ENCODE peak calls at places on chromosome 21, in eight cellular contexts. D is PC-9, X is uterus, Y is ovary, F is heart left ventricle, B is kidney, Z is adrenal gland, V is tibial artery. W is an unnamed sample.

GRCh38 chr21:28464095-28464494 is 528.6 kb downstream of the LTN1 start:
- DNase-seq in B (no peak), Y (no peak), F (no peak), V (no peak), D (no peak), X (no peak), Z (no peak), W (no peak)

GRCh38 chr21:42038826-42039425 is 28.8 kb upstream of the ZBTB21 start:
- DNase-seq in D (no peak), X (no peak), Z (no peak), F (no peak), B (peak; percentile 6), V (no peak), Y (no peak), W (peak; percentile 61)

GRCh38 chr21:38170283-38170682 is 86.5 kb upstream of the KCNJ15 start:
- DNase-seq in B (no peak), Z (peak; percentile 16), V (peak; percentile 29), X (no peak), F (no peak), D (no peak), Y (no peak), W (peak; percentile 38)

GRCh38 chr21:29186246-29186645 is 55.8 kb downstream of the MAP3K7CL start:
- DNase-seq in Y (no peak), V (no peak), F (no peak), X (no peak), D (no peak), Z (no peak), B (no peak), W (no peak)

GRCh38 chr21:16773206-16773605 is 739.6 kb upstream of the CXADR start:
- DNase-seq in F (no peak), V (no peak), B (no peak), D (no peak), Y (no peak), X (no peak), Z (no peak), W (peak; percentile 70)

GRCh38 chr21:18155508-18156193 is 89.0 kb upstream of the CHODL start:
- DNase-seq in Z (no peak), V (no peak), B (no peak), Y (no peak), X (no peak), D (no peak), F (no peak), W (peak; percentile 63)

GRCh38 chr21:39681845-39682244 is 63.1 kb upstream of the IGSF5 start:
- DNase-seq in B (no peak), Y (no peak), Z (no peak), V (no peak), X (no peak), F (no peak), D (no peak), W (peak; percentile 96)

GRCh38 chr21:16912075-16912474 is 600.8 kb upstream of the CXADR start:
- DNase-seq in B (no peak), Z (no peak), F (no peak), V (no peak), Y (no peak), D (peak; percentile 12), X (no peak), W (peak; percentile 20)

GRCh38 chr21:42558846-42559245 is 45.2 kb downstream of the SLC37A1 start:
- DNase-seq in D (no peak), Y (peak; percentile 27), Z (peak; percentile 29), X (no peak), F (no peak), V (peak; percentile 5), B (peak; percentile 75), W (no peak)

GRCh38 chr21:26506951-26507350 is 66.1 kb downstream of the CYYR1 start:
- DNase-seq in B (no peak), X (no peak), D (no peak), V (no peak), Y (no peak), Z (no peak), F (no peak), W (peak; percentile 61)

DNA sequence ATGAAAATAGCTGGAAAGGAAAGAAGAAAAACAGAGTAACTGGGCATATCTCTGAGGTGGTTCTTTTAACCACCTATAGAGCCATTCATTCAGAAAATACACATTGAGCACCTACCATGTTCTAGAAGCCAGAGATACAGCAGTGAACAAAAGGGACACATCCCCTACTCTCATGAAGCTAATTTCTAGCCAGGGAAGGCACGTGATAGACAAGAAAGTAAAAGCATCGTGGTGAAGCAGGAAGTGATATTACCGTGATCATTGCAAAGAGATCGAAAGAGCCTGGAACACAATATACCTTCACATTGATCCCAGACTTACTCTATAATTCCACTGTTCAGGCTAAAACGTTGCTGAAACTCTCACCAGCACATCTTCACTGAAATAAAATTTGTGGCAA is 76.0 kb downstream of the TIAM1 start:
- DNase-seq in F (no peak), X (no peak), V (no peak), Z (no peak), D (no peak), B (no peak), Y (no peak), W (no peak)
- H3K4me3 ChIP-seq in F (no peak overlapping the region), X (no peak overlapping the region), V (no peak overlapping the region), Z (no peak overlapping the region), D (no peak overlapping the region), B (no peak overlapping the region), Y (no peak overlapping the region), W (no peak overlapping the region)

GRCh38 chr21:44456207-44456914 is 1.1 kb downstream of the LRRC3 start:
- DNase-seq in X (no peak), V (no peak), D (no peak), B (peak; percentile 74), Z (no peak), F (no peak), Y (no peak), W (no peak)

GRCh38 chr21:44456915-44457736 is 1.8 kb downstream of the LRRC3 start:
- DNase-seq in F (no peak), V (no peak), Z (no peak), Y (no peak), D (no peak), X (no peak), B (peak; percentile 69), W (no peak)

GRCh38 chr21:44454058-44454457 is 1.3 kb upstream of the LRRC3 start:
- DNase-seq in Y (no peak), V (no peak), B (no peak), D (no peak), Z (no peak), X (no peak), F (no peak), W (no peak)

GRCh38 chr21:44454747-44455523 is at the start of gene LRRC3:
- DNase-seq in Z (peak; percentile 93), D (peak; percentile 19), Y (peak; percentile 90), X (peak; percentile 83), B (peak; percentile 95), F (peak; percentile 95), V (peak; percentile 85), W (peak; percentile 80)

DNA sequence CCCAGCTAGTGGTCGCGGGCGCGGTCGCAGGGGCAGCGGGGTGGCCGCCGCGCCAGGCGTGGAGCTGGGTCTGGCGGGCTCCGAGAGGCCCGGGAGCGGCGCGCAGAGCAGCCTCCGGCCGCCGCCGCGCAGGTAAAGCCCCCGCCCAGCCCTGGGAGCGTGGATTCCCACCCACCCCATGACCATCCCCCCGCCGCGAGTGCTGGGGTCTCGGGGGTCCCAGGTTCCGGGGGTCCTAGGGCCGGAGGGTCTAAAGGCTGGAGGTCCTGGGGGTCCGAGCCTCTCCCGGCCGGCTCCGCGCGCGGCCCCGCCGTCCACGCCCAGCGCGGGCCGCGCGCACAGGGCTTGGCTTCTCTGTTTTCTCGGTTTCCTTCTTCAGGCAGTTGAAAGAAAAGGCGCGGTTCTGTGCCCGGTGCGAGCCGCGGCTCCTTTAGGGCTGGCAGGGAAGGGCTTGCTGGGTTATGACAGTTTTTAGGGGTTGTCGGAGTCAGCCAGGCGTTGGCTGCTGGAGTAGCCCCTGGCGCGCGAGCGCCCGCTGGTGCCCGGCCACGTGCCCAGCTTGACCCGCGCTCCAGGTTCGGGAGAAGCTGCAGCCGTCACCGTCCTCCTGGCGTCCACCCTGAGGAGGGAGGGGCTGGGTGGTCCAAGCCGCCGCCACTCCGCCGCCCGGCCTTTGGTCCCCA is 355 bp downstream of the LRRC3 start:
- DNase-seq in D (peak; percentile 7), Z (peak; percentile 61), Y (peak; percentile 61), X (no peak), F (peak; percentile 66), V (no peak), B (peak; percentile 75), W (peak; percentile 11)
- TF ChIP-seq CTCF in D (no peak), Z (no peak), Y (no peak), X (no peak), F (peak; percentile 32), V (no peak), B (peak; percentile 12), W (no peak)

GRCh38 chr21:46285206-46285661 is at the start of gene MCM3AP:
- DNase-seq in X (no peak), V (no peak), F (no peak), D (no peak), B (no peak), Z (no peak), Y (no peak), W (no peak)

GRCh38 chr21:46284077-46284644 is 1.2 kb downstream of the MCM3AP start:
- DNase-seq in D (no peak), F (no peak), Z (no peak), V (no peak), X (no peak), B (no peak), Y (no peak), W (no peak)

GRCh38 chr21:46286668-46286982 is 483 bp downstream of the YBEY start:
- DNase-seq in V (no peak), B (no peak), Y (no peak), F (no peak), X (no peak), Z (no peak), D (no peak), W (no peak)

GRCh38 chr21:46285761-46286667 is at the start of gene YBEY:
- DNase-seq in V (peak; percentile 81), D (peak; percentile 86), Y (peak; percentile 93), X (peak; percentile 85), F (peak; percentile 93), Z (peak; percentile 92), B (peak; percentile 96), W (peak; percentile 95)

GRCh38 chr21:46284722-46285121 is 689 bp downstream of the MCM3AP start:
- DNase-seq in V (no peak), B (no peak), D (no peak), Z (no peak), X (no peak), Y (no peak), F (no peak), W (no peak)
- H3K4me3 ChIP-seq in V (peak overlapping the region; percentile 79), B (peak overlapping the region; percentile 80), D (peak overlapping the region; percentile 69), Z (no peak overlapping the region), X (no peak overlapping the region), Y (no peak overlapping the region), F (peak overlapping the region; percentile 90), W (peak overlapping the region; percentile 80)

GRCh38 chr21:36125513-36126121 is 9.3 kb upstream of the CBR3 start:
- DNase-seq in Z (peak; percentile 72), V (peak; percentile 56), Y (peak; percentile 67), X (peak; percentile 59), D (peak; percentile 48), F (peak; percentile 56), B (no peak), W (peak; percentile 84)

GRCh38 chr21:36126166-36126565 is 8.7 kb upstream of the CBR3 start:
- DNase-seq in F (no peak), B (no peak), Y (no peak), Z (no peak), D (peak; percentile 48), X (no peak), V (no peak), W (no peak)

GRCh38 chr21:36120304-36120902 is 14.5 kb upstream of the CBR3 start:
- DNase-seq in B (peak; percentile 91), X (no peak), D (no peak), Y (no peak), F (peak; percentile 57), V (no peak), Z (no peak), W (no peak)

GRCh38 chr21:36124395-36124794 is 10.5 kb upstream of the CBR3 start:
- DNase-seq in F (no peak), V (no peak), B (no peak), Y (no peak), D (no peak), Z (no peak), X (no peak), W (no peak)

GRCh38 chr21:36122977-36123376 is 11.9 kb upstream of the CBR3 start:
- DNase-seq in B (no peak), X (no peak), D (no peak), Y (no peak), Z (no peak), V (no peak), F (no peak), W (peak; percentile 29)
- TF ChIP-seq CTCF in B (no peak), X (peak; percentile 4), D (peak; percentile 35), Y (no peak), Z (no peak), V (peak; percentile 12), F (peak; percentile 23), W (peak; percentile 56)